ENCODE peak calls at places on chromosomes 11 and 22, in eight cellular contexts. One of them, this sample, is unnamed.

GRCh38 chr11:798093-798713 is at the start of gene SLC25A22:
- DNase-seq in stimulated activated CD8-positive, alpha-beta memory T cell treated with anti-CD3 and anti-CD28 coated beads, Interleukin-15, amount 100 ng/mL, for 4 hours: peak; percentile 75
- DNase-seq in substantia nigra: peak; percentile 71
- DNase-seq in EL: peak; percentile 80
- DNase-seq in stromal cell of bone marrow: no peak
- DNase-seq in WERI-Rb-1: peak; percentile 76
- DNase-seq in astrocyte of the hippocampus: peak; percentile 95
- DNase-seq in ELR: peak; percentile 86
- DNase-seq in this sample: peak; percentile 85

GRCh38 chr11:112355726-112356125 is 95.1 kb upstream of the PLET1 start:
- DNase-seq in substantia nigra: peak; percentile 6
- DNase-seq in EL: peak; percentile 43
- DNase-seq in WERI-Rb-1: peak; percentile 31
- DNase-seq in stimulated activated CD8-positive, alpha-beta memory T cell treated with anti-CD3 and anti-CD28 coated beads, Interleukin-15, amount 100 ng/mL, for 4 hours: no peak
- DNase-seq in ELR: peak; percentile 44
- DNase-seq in astrocyte of the hippocampus: peak; percentile 23
- DNase-seq in stromal cell of bone marrow: no peak
- DNase-seq in this sample: peak; percentile 74

GRCh38 chr11:16883179-16883578 is 131.0 kb downstream of the PLEKHA7 start:
- DNase-seq in stimulated activated CD8-positive, alpha-beta memory T cell treated with anti-CD3 and anti-CD28 coated beads, Interleukin-15, amount 100 ng/mL, for 4 hours: no peak
- DNase-seq in stromal cell of bone marrow: no peak
- DNase-seq in WERI-Rb-1: no peak
- DNase-seq in EL: peak; percentile 26
- DNase-seq in astrocyte of the hippocampus: no peak
- DNase-seq in ELR: no peak
- DNase-seq in substantia nigra: peak; percentile 9
- DNase-seq in this sample: peak; percentile 94

GRCh38 chr11:116255234-116255953 is 517.4 kb downstream of the BUD13 start:
- DNase-seq in substantia nigra: no peak
- DNase-seq in ELR: no peak
- DNase-seq in stromal cell of bone marrow: no peak
- DNase-seq in EL: no peak
- DNase-seq in stimulated activated CD8-positive, alpha-beta memory T cell treated with anti-CD3 and anti-CD28 coated beads, Interleukin-15, amount 100 ng/mL, for 4 hours: no peak
- DNase-seq in astrocyte of the hippocampus: no peak
- DNase-seq in WERI-Rb-1: no peak
- DNase-seq in this sample: peak; percentile 36

GRCh38 chr11:119015054-119015611 is 3.0 kb downstream of the RPS25 start:
- DNase-seq in stimulated activated CD8-positive, alpha-beta memory T cell treated with anti-CD3 and anti-CD28 coated beads, Interleukin-15, amount 100 ng/mL, for 4 hours: no peak
- DNase-seq in WERI-Rb-1: no peak
- DNase-seq in stromal cell of bone marrow: no peak
- DNase-seq in EL: peak; percentile 28
- DNase-seq in ELR: peak; percentile 43
- DNase-seq in astrocyte of the hippocampus: no peak
- DNase-seq in substantia nigra: no peak
- DNase-seq in this sample: no peak

GRCh38 chr22:48227341-48228018 is 1465.0 kb downstream of the TBC1D22A start:
- DNase-seq in stimulated activated CD8-positive, alpha-beta memory T cell treated with anti-CD3 and anti-CD28 coated beads, Interleukin-15, amount 100 ng/mL, for 4 hours: no peak
- DNase-seq in WERI-Rb-1: no peak
- DNase-seq in stromal cell of bone marrow: no peak
- DNase-seq in substantia nigra: no peak
- DNase-seq in ELR: no peak
- DNase-seq in EL: no peak
- DNase-seq in astrocyte of the hippocampus: no peak
- DNase-seq in this sample: no peak

GRCh38 chr11:24556693-24557092 is 59.8 kb downstream of the LUZP2 start:
- DNase-seq in astrocyte of the hippocampus: no peak
- DNase-seq in EL: no peak
- DNase-seq in WERI-Rb-1: no peak
- DNase-seq in substantia nigra: no peak
- DNase-seq in stimulated activated CD8-positive, alpha-beta memory T cell treated with anti-CD3 and anti-CD28 coated beads, Interleukin-15, amount 100 ng/mL, for 4 hours: no peak
- DNase-seq in ELR: no peak
- DNase-seq in stromal cell of bone marrow: no peak
- DNase-seq in this sample: no peak

GRCh38 chr11:2994336-2994730 is 2.2 kb upstream of the NAP1L4 start:
- DNase-seq in stromal cell of bone marrow: no peak
- DNase-seq in ELR: no peak
- DNase-seq in EL: no peak
- DNase-seq in stimulated activated CD8-positive, alpha-beta memory T cell treated with anti-CD3 and anti-CD28 coated beads, Interleukin-15, amount 100 ng/mL, for 4 hours: no peak
- DNase-seq in WERI-Rb-1: no peak
- DNase-seq in substantia nigra: no peak
- DNase-seq in astrocyte of the hippocampus: no peak
- DNase-seq in this sample: no peak

GRCh38 chr22:37283393-37283937 is 1.2 kb downstream of the CYTH4 start:
- DNase-seq in stimulated activated CD8-positive, alpha-beta memory T cell treated with anti-CD3 and anti-CD28 coated beads, Interleukin-15, amount 100 ng/mL, for 4 hours: no peak
- DNase-seq in ELR: peak; percentile 43
- DNase-seq in substantia nigra: no peak
- DNase-seq in EL: no peak
- DNase-seq in WERI-Rb-1: no peak
- DNase-seq in astrocyte of the hippocampus: no peak
- DNase-seq in stromal cell of bone marrow: no peak
- DNase-seq in this sample: peak; percentile 54

GRCh38 chr22:37064553-37064952 is 13.0 kb downstream of the KCTD17 start:
- DNase-seq in ELR: no peak
- DNase-seq in stromal cell of bone marrow: no peak
- DNase-seq in stimulated activated CD8-positive, alpha-beta memory T cell treated with anti-CD3 and anti-CD28 coated beads, Interleukin-15, amount 100 ng/mL, for 4 hours: no peak
- DNase-seq in WERI-Rb-1: no peak
- DNase-seq in substantia nigra: no peak
- DNase-seq in EL: no peak
- DNase-seq in astrocyte of the hippocampus: no peak
- DNase-seq in this sample: no peak

This sample was measured in mesendoderm.